ENCODE peak calls at places on chromosomes 12 and 14, in four cellular contexts. One of them, this sample, is unnamed.

GRCh38 chr14:55754871-55755270 is 174.9 kb downstream of the KTN1 start:
- DNase-seq in HepG2: no peak
- DNase-seq in K562: no peak
- DNase-seq in GM12878: no peak
- DNase-seq in this sample: no peak

GRCh38 chr12:91332305-91332704 is 149.7 kb upstream of the DCN start:
- DNase-seq in HepG2: no peak
- DNase-seq in K562: no peak
- DNase-seq in GM12878: no peak
- DNase-seq in this sample: no peak

GRCh38 chr14:104432611-104433231 is 146.8 kb upstream of the C14orf180 start:
- DNase-seq in HepG2: no peak
- DNase-seq in K562: no peak
- DNase-seq in GM12878: no peak
- DNase-seq in this sample: no peak

GRCh38 chr14:71163842-71164500 is 256.7 kb downstream of the PCNX1 start:
- DNase-seq in HepG2: no peak
- DNase-seq in K562: no peak
- DNase-seq in GM12878: no peak
- DNase-seq in this sample: no peak

GRCh38 chr12:3131129-3131528 is 54.0 kb downstream of the TSPAN9 start:
- DNase-seq in HepG2: no peak
- DNase-seq in K562: no peak
- DNase-seq in GM12878: no peak
- DNase-seq in this sample: no peak

GRCh38 chr12:42145197-42145549 is 499 bp upstream of the GXYLT1 start:
- DNase-seq in HepG2: no peak
- DNase-seq in K562: no peak
- DNase-seq in GM12878: no peak
- DNase-seq in this sample: no peak

GRCh38 chr12:69438539-69438938 is 31.6 kb upstream of the FRS2 start:
- DNase-seq in HepG2: no peak
- DNase-seq in K562: no peak
- DNase-seq in GM12878: no peak
- DNase-seq in this sample: no peak

GRCh38 chr14:74495356-74495755 is 1.8 kb downstream of the ISCA2 start:
- DNase-seq in HepG2: no peak
- DNase-seq in K562: no peak
- DNase-seq in GM12878: no peak
- DNase-seq in this sample: no peak

GRCh38 chr12:121795029-121795977 is 1.8 kb upstream of the RHOF start:
- DNase-seq in HepG2: peak; percentile 83
- DNase-seq in K562: peak; percentile 62
- DNase-seq in GM12878: no peak
- DNase-seq in this sample: peak; percentile 73

GRCh38 chr12:58639323-58639934 is 280.9 kb downstream of the LRIG3 start:
- DNase-seq in HepG2: no peak
- DNase-seq in K562: no peak
- DNase-seq in GM12878: no peak
- DNase-seq in this sample: no peak

GRCh38 chr12:31931796-31932715 is 27.2 kb upstream of the RESF1 start:
- DNase-seq in HepG2: no peak
- DNase-seq in K562: no peak
- DNase-seq in GM12878: no peak
- DNase-seq in this sample: no peak

GRCh38 chr12:49044660-49045059 is 15.9 kb downstream of the KMT2D start:
- DNase-seq in HepG2: no peak
- DNase-seq in K562: no peak
- DNase-seq in GM12878: no peak
- DNase-seq in this sample: no peak

GRCh38 chr12:72141381-72141780 is 130.8 kb upstream of the TRHDE start:
- DNase-seq in HepG2: peak; percentile 5
- DNase-seq in K562: peak; percentile 27
- DNase-seq in GM12878: peak; percentile 31
- DNase-seq in this sample: peak; percentile 21

DNA sequence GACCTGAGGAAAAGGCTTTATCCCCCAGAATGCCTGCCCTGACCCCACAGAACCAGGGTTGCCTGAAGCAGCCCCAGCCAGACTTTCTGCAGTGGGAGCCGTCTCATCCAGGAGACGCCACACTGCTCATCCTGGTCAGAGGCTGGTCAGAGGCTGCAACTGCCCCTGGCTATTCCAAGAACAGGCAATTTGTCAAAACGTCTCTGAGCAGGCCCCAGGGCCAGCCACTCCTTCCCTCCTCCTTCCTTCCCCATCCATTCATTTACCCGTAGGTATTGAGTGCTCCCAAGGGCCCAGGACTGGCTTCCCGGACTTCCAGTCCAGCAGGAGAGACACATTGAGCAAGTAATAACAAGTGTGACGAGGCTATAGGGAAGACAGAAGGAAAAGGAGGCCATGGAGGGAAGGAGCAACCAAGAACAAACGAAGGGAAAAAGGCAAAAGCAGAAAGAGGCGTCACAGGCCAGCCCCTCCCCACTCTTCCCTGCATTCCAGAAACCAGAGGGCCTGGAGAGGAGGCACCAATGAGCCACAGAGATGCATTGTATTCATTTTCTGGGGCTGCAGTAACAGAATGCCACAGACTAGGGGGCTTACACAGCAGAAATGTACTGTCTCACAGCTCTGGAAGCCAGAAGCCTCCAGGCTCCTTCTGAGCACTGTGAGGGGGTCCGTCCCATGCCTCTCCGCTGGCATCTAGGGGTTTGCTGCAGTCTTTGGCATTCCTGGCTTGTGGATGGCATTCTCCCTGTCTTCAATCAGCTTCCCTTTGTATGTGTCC is 21.0 kb upstream of the CD9 start:
- DNase-seq in HepG2: peak; percentile 63
- DNase-seq in K562: no peak
- DNase-seq in GM12878: no peak
- DNase-seq in this sample: no peak
- TF ChIP-seq BHLHE40 in HepG2: no peak
- TF ChIP-seq BHLHE40 in K562: no peak
- TF ChIP-seq BHLHE40 in GM12878: no peak
- TF ChIP-seq BHLHE40 in this sample: no peak

DNA sequence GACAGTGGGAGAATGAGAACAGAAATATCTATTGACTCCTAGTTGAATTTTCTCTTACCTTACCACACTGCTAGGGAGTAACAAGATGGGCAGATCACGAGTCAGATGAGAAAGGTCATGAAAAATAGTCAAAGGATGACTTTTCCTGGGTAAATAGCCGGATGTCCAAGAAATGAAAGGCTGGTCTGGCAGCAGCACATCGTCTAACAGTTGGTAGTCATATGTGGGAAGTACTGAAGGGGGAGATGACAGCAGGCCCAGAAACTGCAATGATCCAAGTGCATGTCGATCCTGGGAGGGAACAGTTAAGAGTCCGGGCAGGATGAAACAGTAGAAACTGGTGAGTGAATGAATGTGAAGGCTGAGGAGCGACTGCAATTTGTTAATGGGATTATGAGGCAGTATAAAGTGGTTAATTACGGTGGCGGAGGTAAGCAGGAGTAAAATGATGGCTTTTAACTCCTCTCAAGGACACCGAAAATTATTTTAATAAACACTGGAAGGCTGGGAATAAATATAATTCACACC is 1.2 kb upstream of the ERC1 start:
- DNase-seq in HepG2: peak; percentile 66
- DNase-seq in K562: peak; percentile 17
- DNase-seq in GM12878: no peak
- DNase-seq in this sample: peak; percentile 51
- TF ChIP-seq FOXK2 in HepG2: no peak
- TF ChIP-seq FOXK2 in K562: no peak
- TF ChIP-seq FOXK2 in GM12878: no peak
- TF ChIP-seq FOXK2 in this sample: no peak

GRCh38 chr12:88951177-88951576 is 370.9 kb upstream of the KITLG start:
- DNase-seq in HepG2: no peak
- DNase-seq in K562: no peak
- DNase-seq in GM12878: no peak
- DNase-seq in this sample: no peak
- TF ChIP-seq SP1 in HepG2: no peak
- TF ChIP-seq SP1 in K562: no peak
- TF ChIP-seq SP1 in GM12878: no peak
- TF ChIP-seq SP1 in this sample: no peak

GRCh38 chr12:6280053-6280469 is 30.4 kb upstream of the PLEKHG6 start:
- DNase-seq in HepG2: peak; percentile 93
- DNase-seq in K562: no peak
- DNase-seq in GM12878: no peak
- DNase-seq in this sample: no peak
- TF ChIP-seq BHLHE40 in HepG2: no peak
- TF ChIP-seq BHLHE40 in K562: no peak
- TF ChIP-seq BHLHE40 in GM12878: no peak
- TF ChIP-seq BHLHE40 in this sample: no peak